ENCODE peak calls at places on chromosomes 7 and 10, in four cellular contexts. K is foreskin keratinocyte, G is NCI-H524, O is SK-N-SH. L is an unnamed sample.

GRCh38 chr10:75446508-75446907 is 15.1 kb downstream of the LRMDA start:
- DNase-seq in K (no peak), G (no peak), O (no peak), L (no peak)

GRCh38 chr7:111931016-111931517 is 275.1 kb downstream of the DOCK4 start:
- DNase-seq in K (peak), G (no peak), O (no peak), L (no peak)

GRCh38 chr7:69818647-69819161 is 220.4 kb downstream of the AUTS2 start:
- DNase-seq in K (no peak), G (no peak), O (no peak), L (no peak)

GRCh38 chr10:86306628-86307278 is 59.8 kb downstream of the GRID1 start:
- DNase-seq in K (no peak), G (no peak), O (no peak), L (no peak)

GRCh38 chr7:74138334-74138867 is 35.8 kb upstream of the EIF4H start:
- DNase-seq in K (no peak), G (no peak), O (no peak), L (no peak)

GRCh38 chr7:95028683-95029082 is 121.3 kb downstream of the PPP1R9A start:
- DNase-seq in K (no peak), G (no peak), O (no peak), L (no peak)

GRCh38 chr7:20561466-20561865 is 54.0 kb upstream of the ABCB5 start:
- DNase-seq in K (no peak), G (no peak), O (no peak), L (no peak)

GRCh38 chr10:110686941-110687340 is 42.8 kb downstream of the RBM20 start:
- DNase-seq in K (no peak), G (no peak), O (no peak), L (no peak)

GRCh38 chr10:84160663-84161362 is 12.8 kb upstream of the GPR15LG start:
- DNase-seq in K (no peak), G (no peak), O (no peak), L (no peak)

GRCh38 chr10:970311-971149 is 17.7 kb upstream of the GTPBP4 start:
- DNase-seq in K (no peak), G (no peak), O (peak), L (peak)

GRCh38 chr7:128056901-128057300 is 25.7 kb upstream of the LRRC4 start:
- DNase-seq in K (no peak), G (no peak), O (no peak), L (no peak)

GRCh38 chr10:63707254-63707910 is 186.2 kb downstream of the REEP3 start:
- DNase-seq in K (peak), G (no peak), O (no peak), L (no peak)

GRCh38 chr10:32621969-32622368 is 176.0 kb downstream of the CCDC7 start:
- DNase-seq in K (no peak), G (no peak), O (no peak), L (no peak)

GRCh38 chr10:111745982-111746381 is 437.6 kb downstream of the GPAM start:
- DNase-seq in K (no peak), G (no peak), O (no peak), L (no peak)

GRCh38 chr10:30247704-30248103 is 101.4 kb downstream of the MTPAP start:
- DNase-seq in K (no peak), G (no peak), O (no peak), L (no peak)

GRCh38 chr10:119686465-119687191 is 35.4 kb downstream of the BAG3 start:
- DNase-seq in K (peak), G (no peak), O (peak), L (peak)

GRCh38 chr7:94396606-94397005 is 1.9 kb downstream of the COL1A2 start:
- DNase-seq in K (no peak), G (no peak), O (no peak), L (no peak)

GRCh38 chr10:35613597-35614226 is 8.6 kb downstream of the GJD4 start:
- DNase-seq in K (no peak), G (no peak), O (no peak), L (no peak)